ENCODE peak calls at places on chromosome 10, in eight cellular contexts. T is AG09309, N is left ventricle myocardium inferior, P is foreskin fibroblast, A is neural progenitor cell, S is astrocyte of the cerebellum, E is progenitor cell of endocrine pancreas, X is Panc1. G is an unnamed sample.

GRCh38 chr10:34031410-34031809 is 696.9 kb upstream of the NRP1 start:
- DNase-seq in T (peak), N (peak), P (peak), A (no peak), S (peak), E (no peak), X (no peak), G (no peak)

GRCh38 chr10:70109064-70109729 is 23.4 kb downstream of the AIFM2 start:
- DNase-seq in T (no peak), N (no peak), P (no peak), A (no peak), S (no peak), E (no peak), X (no peak), G (no peak)

GRCh38 chr10:79246209-79246581 is 101.1 kb upstream of the PPIF start:
- DNase-seq in T (no peak), N (peak), P (no peak), A (no peak), S (no peak), E (no peak), X (no peak), G (no peak)

GRCh38 chr10:17668435-17669184 is 24.7 kb downstream of the STAM start:
- DNase-seq in T (no peak), N (no peak), P (no peak), A (no peak), S (no peak), E (no peak), X (no peak), G (no peak)

GRCh38 chr10:96290368-96291133 is 13.7 kb upstream of the DNTT start:
- DNase-seq in T (no peak), N (no peak), P (no peak), A (no peak), S (no peak), E (no peak), X (no peak), G (no peak)

GRCh38 chr10:132685121-132685891 is 100.6 kb downstream of the NKX6-2 start:
- DNase-seq in T (no peak), N (peak), P (peak), A (peak), S (no peak), E (peak), X (peak), G (peak)

GRCh38 chr10:73413108-73413527 is 740 bp downstream of the ANXA7 start:
- DNase-seq in T (no peak), N (no peak), P (no peak), A (peak), S (no peak), E (no peak), X (peak), G (peak)

GRCh38 chr10:43698156-43698555 is 49.5 kb upstream of the ZNF32 start:
- DNase-seq in T (no peak), N (no peak), P (no peak), A (no peak), S (no peak), E (no peak), X (no peak), G (no peak)

GRCh38 chr10:110533149-110533548 is 34.3 kb upstream of the SMC3 start:
- DNase-seq in T (no peak), N (no peak), P (no peak), A (peak), S (no peak), E (no peak), X (no peak), G (no peak)

GRCh38 chr10:373516-374309 is 238.5 kb downstream of the ZMYND11 start:
- DNase-seq in T (peak), N (no peak), P (peak), A (peak), S (peak), E (no peak), X (no peak), G (no peak)

GRCh38 chr10:116053910-116054309 is 219.1 kb downstream of the GFRA1 start:
- DNase-seq in T (no peak), N (no peak), P (no peak), A (peak), S (no peak), E (no peak), X (no peak), G (no peak)

GRCh38 chr10:61662794-61663259 is at the start of gene CABCOCO1:
- DNase-seq in T (no peak), N (peak), P (peak), A (peak), S (no peak), E (peak), X (no peak), G (no peak)

GRCh38 chr10:119020627-119020946 is 8.9 kb upstream of the NANOS1 start:
- DNase-seq in T (no peak), N (no peak), P (peak), A (no peak), S (no peak), E (no peak), X (no peak), G (peak)

GRCh38 chr10:98308602-98309365 is 40.8 kb upstream of the LOXL4 start:
- DNase-seq in T (no peak), N (no peak), P (no peak), A (peak), S (no peak), E (no peak), X (no peak), G (no peak)

GRCh38 chr10:43287056-43288007 is 20.5 kb upstream of the RASGEF1A start:
- DNase-seq in T (no peak), N (no peak), P (no peak), A (no peak), S (no peak), E (no peak), X (peak), G (peak)

GRCh38 chr10:88315746-88316145 is 267.4 kb downstream of the RNLS start:
- DNase-seq in T (no peak), N (no peak), P (no peak), A (no peak), S (no peak), E (no peak), X (no peak), G (no peak)

GRCh38 chr10:133379801-133380666 is 972 bp downstream of the PAOX start:
- DNase-seq in T (no peak), N (no peak), P (no peak), A (no peak), S (no peak), E (no peak), X (no peak), G (no peak)

GRCh38 chr10:102918817-102919236 is 733 bp downstream of the CNNM2 start:
- DNase-seq in T (no peak), N (no peak), P (no peak), A (peak), S (no peak), E (no peak), X (no peak), G (peak)

GRCh38 chr10:108422286-108422685 is 1257.8 kb upstream of the SORCS1 start:
- DNase-seq in T (no peak), N (no peak), P (no peak), A (no peak), S (no peak), E (no peak), X (no peak), G (no peak)

GRCh38 chr10:73871915-73872710 is 2.2 kb downstream of the CAMK2G start:
- DNase-seq in T (no peak), N (no peak), P (peak), A (no peak), S (no peak), E (no peak), X (no peak), G (no peak)

GRCh38 chr10:12337973-12338372 is 11.4 kb upstream of the CAMK1D start:
- DNase-seq in T (no peak), N (no peak), P (no peak), A (no peak), S (peak), E (no peak), X (no peak), G (no peak)

GRCh38 chr10:4382811-4383210 is 443.2 kb upstream of the AKR1E2 start:
- DNase-seq in T (no peak), N (no peak), P (no peak), A (no peak), S (no peak), E (no peak), X (no peak), G (no peak)

GRCh38 chr10:93154531-93154930 is 80.8 kb downstream of the CYP26A1 start:
- DNase-seq in T (no peak), N (no peak), P (no peak), A (no peak), S (no peak), E (no peak), X (no peak), G (no peak)

GRCh38 chr10:101130984-101131961 is at the start of gene TLX1:
- DNase-seq in T (no peak), N (no peak), P (no peak), A (peak), S (no peak), E (no peak), X (no peak), G (no peak)

GRCh38 chr10:86359933-86360332 is 6.7 kb downstream of the GRID1 start:
- DNase-seq in T (no peak), N (no peak), P (no peak), A (no peak), S (no peak), E (no peak), X (no peak), G (no peak)
- TF ChIP-seq CTCF in T (no peak), N (no peak), P (no peak), A (no peak), S (no peak), E (no peak), X (no peak), G (no peak)

DNA sequence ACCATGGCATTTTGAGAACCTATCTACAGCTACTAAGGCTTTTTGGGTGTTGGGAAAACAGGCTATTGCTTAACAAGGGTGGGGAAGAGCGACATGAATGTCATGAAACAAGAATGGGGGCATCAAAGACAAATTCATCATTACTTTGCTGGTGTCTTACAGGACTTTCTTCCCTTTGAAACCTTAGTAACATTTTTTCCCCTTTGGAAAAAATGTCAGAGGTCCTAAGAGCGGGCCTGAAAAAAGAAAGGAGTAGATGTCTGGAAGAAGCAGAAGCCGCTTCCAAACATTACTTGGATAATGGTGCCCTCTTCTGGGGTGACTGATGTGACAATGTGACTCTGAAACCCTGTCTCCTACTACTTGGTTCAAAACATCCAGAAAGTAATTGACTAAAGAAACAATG is 3.8 kb upstream of the DDX50 start:
- DNase-seq in T (peak), N (no peak), P (peak), A (peak), S (peak), E (peak), X (peak), G (peak)
- TF ChIP-seq CTCF in T (peak), N (peak), P (peak), A (peak), S (peak), E (peak), X (no peak), G (peak)

GRCh38 chr10:129961274-129961839 is 2.7 kb downstream of the EBF3 start:
- DNase-seq in T (no peak), N (no peak), P (no peak), A (no peak), S (no peak), E (no peak), X (no peak), G (no peak)
- TF ChIP-seq CTCF in T (no peak), N (no peak), P (no peak), A (no peak), S (no peak), E (no peak), X (no peak), G (no peak)

GRCh38 chr10:124743188-124744046 is 761 bp downstream of the FAM53B start:
- DNase-seq in T (no peak), N (no peak), P (no peak), A (peak), S (no peak), E (no peak), X (no peak), G (peak)

GRCh38 chr10:124744047-124744687 is at the start of gene FAM53B:
- DNase-seq in T (no peak), N (peak), P (peak), A (peak), S (peak), E (peak), X (no peak), G (peak)

GRCh38 chr10:124741281-124741921 is 2.8 kb downstream of the FAM53B start:
- DNase-seq in T (no peak), N (peak), P (peak), A (peak), S (peak), E (peak), X (no peak), G (peak)

GRCh38 chr10:124741922-124742417 is 2.2 kb downstream of the FAM53B start:
- DNase-seq in T (no peak), N (no peak), P (no peak), A (no peak), S (no peak), E (no peak), X (no peak), G (peak)

DNA sequence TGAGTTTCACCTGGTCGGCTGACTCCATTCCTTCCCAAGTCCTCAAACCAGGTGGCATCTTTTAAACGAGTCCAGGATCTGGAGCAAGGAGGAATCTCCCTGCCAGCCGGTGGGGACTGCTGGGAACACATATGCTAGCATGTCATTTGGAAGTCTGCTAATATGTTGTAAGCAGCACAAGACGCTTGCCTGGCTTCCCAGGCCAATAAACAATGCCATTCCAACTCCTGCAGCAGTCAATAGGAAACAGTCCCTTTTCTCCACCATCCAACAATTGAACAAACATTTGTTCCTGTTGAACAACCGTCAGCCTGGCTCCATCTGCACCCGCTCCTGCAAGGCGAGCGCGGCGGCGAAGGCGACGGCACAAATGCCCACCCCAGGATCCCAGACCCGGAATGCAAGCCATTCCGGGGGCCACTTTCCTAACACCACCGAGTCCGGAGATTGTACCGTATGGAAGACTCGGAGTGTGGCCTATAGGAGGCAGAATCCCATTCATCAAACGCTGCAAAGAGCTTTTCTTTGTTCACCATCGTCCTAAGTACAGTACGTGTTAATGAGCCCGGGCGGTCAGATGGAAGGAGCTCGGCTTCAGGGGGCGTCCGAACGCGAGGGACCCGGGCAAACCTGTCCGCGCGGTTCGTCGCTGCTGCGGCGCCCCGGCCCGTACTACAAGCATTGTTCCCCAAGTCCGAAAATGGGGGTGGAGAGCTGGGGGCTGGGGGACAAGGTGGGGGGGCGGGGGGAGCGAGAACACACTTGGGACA is 1.6 kb downstream of the FAM53B start:
- DNase-seq in T (no peak), N (no peak), P (no peak), A (peak), S (no peak), E (no peak), X (no peak), G (no peak)
- TF ChIP-seq CTCF in T (peak), N (peak), P (peak), A (peak), S (peak), E (peak), X (peak), G (no peak)

GRCh38 chr10:49280001-49280408 is 19.0 kb upstream of the C10orf71 start:
- DNase-seq in T (peak), N (no peak), P (peak), A (no peak), S (no peak), E (no peak), X (no peak), G (peak)

GRCh38 chr10:49282306-49282705 is 16.7 kb upstream of the C10orf71 start:
- DNase-seq in T (no peak), N (no peak), P (no peak), A (no peak), S (no peak), E (no peak), X (no peak), G (no peak)

GRCh38 chr10:49283491-49283890 is 15.5 kb upstream of the C10orf71 start:
- DNase-seq in T (no peak), N (no peak), P (no peak), A (no peak), S (no peak), E (no peak), X (no peak), G (no peak)

GRCh38 chr10:49282879-49283321 is 16.1 kb upstream of the C10orf71 start:
- DNase-seq in T (no peak), N (no peak), P (no peak), A (peak), S (no peak), E (no peak), X (no peak), G (no peak)

GRCh38 chr10:49281461-49281860 is 17.5 kb upstream of the C10orf71 start:
- DNase-seq in T (no peak), N (no peak), P (no peak), A (peak), S (no peak), E (no peak), X (no peak), G (peak)
- TF ChIP-seq CTCF in T (peak), N (peak), P (no peak), A (peak), S (peak), E (peak), X (no peak), G (peak)

DNA sequence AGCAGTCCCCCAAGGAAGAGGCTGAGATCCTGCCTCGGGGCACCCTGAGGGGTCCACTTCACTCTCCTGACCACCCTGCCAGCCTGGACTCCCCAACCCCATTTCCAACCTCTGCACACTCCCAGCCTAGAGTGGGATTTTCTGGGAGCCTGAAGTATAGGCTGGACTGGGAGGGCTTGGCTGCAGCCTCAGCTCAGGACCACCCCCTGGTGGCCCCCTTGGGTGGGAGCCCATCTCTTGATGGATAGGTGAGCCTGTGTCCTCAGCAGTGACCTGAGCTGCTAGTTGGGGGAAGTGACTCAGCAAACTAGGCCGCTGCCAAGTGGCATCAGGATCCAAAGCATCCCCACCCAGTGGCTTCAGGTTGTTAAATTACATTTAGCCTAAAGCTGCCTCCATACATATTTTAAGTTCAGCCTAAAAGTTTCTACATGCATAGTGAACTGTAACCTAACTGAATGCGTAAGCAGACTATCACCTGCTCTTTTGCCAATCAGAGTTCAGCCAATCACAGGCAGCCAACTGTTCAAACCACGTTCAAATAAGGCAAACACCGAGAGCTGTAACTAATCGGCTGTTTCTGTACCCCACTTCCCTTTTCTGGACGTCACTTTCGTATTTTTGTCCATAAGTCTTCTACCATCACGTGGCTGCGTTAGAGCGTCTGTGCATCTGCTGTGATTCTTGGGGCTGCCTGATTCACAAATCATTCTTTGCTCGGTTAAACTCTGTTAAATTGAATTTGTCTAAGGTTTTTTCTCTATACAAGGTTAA is 144.0 kb downstream of the PLPP4 start:
- DNase-seq in T (no peak), N (no peak), P (no peak), A (peak), S (peak), E (no peak), X (no peak), G (peak)
- TF ChIP-seq CTCF in T (peak), N (no peak), P (peak), A (peak), S (peak), E (peak), X (peak), G (no peak)

GRCh38 chr10:58894929-58895328 is 281.5 kb upstream of the PHYHIPL start:
- DNase-seq in T (no peak), N (no peak), P (no peak), A (no peak), S (no peak), E (no peak), X (no peak), G (no peak)
- TF ChIP-seq CTCF in T (no peak), N (no peak), P (no peak), A (peak), S (no peak), E (no peak), X (no peak), G (no peak)

GRCh38 chr10:57716884-57717283 is 550.8 kb downstream of the IPMK start:
- DNase-seq in T (no peak), N (no peak), P (no peak), A (peak), S (peak), E (no peak), X (no peak), G (no peak)
- TF ChIP-seq CTCF in T (peak), N (peak), P (peak), A (peak), S (peak), E (peak), X (peak), G (no peak)

GRCh38 chr10:99964791-99965190 is 45.0 kb downstream of the DNMBP start:
- DNase-seq in T (no peak), N (no peak), P (no peak), A (no peak), S (peak), E (no peak), X (no peak), G (no peak)
- TF ChIP-seq CTCF in T (peak), N (peak), P (no peak), A (no peak), S (peak), E (no peak), X (no peak), G (no peak)

GRCh38 chr10:23994459-23995046 is 214.4 kb upstream of the KIAA1217 start:
- DNase-seq in T (peak), N (peak), P (no peak), A (peak), S (peak), E (peak), X (peak), G (peak)
- TF ChIP-seq CTCF in T (peak), N (peak), P (peak), A (peak), S (peak), E (peak), X (peak), G (peak)

G was measured in activated CD8-positive, alpha-beta T cell treated with anti-CD3 and anti-CD28 coated beads for 36 hours.